ENCODE peak calls at places on chromosome 12, in nine cellular contexts. D is right lobe of liver; B is stimulated activated CD8-positive, alpha-beta memory T cell treated with anti-CD3 and anti-CD28 coated beads, Interleukin-12 subunit alpha, Interleukin-12 subunit beta, amount 100 ng/mL, for 1 hour; F is EL; T is fibroblast of lung; S is T follicular helper cell; A is NCI-H1105 treated with DMSO at 0.1 percent for 48 hours; X is ELR; I is Calu3. U is an unnamed sample.

GRCh38 chr12:102202556-102202955 is 4.9 kb upstream of the PMCH start:
- DNase-seq in T (no peak), B (no peak), I (no peak), F (no peak), X (no peak), A (no peak), S (no peak), D (no peak), U (no peak)

GRCh38 chr12:48180424-48180823 is 3.0 kb upstream of the CCDC184 start:
- DNase-seq in T (no peak), F (no peak), B (no peak), X (no peak), D (no peak), A (no peak), I (no peak), S (no peak), U (no peak)

GRCh38 chr12:99054601-99055128 is 409.6 kb downstream of the APAF1 start:
- DNase-seq in X (no peak), D (no peak), S (no peak), A (no peak), I (no peak), B (no peak), T (peak), F (no peak), U (no peak)

GRCh38 chr12:64670856-64671639 is 60.8 kb downstream of the RASSF3 start:
- DNase-seq in F (peak), A (no peak), D (no peak), S (no peak), B (no peak), I (peak), X (peak), T (peak), U (peak)

GRCh38 chr12:14995583-14996425 is 23.0 kb downstream of the PDE6H start:
- DNase-seq in I (no peak), D (no peak), T (peak), A (peak), F (peak), S (no peak), X (peak), B (no peak), U (peak)

GRCh38 chr12:71299541-71300376 is 139.8 kb upstream of the LGR5 start:
- DNase-seq in X (no peak), D (peak), A (no peak), B (no peak), I (no peak), F (no peak), T (peak), S (no peak), U (peak)

GRCh38 chr12:78555802-78556201 is 308.8 kb upstream of the SYT1 start:
- DNase-seq in S (no peak), T (peak), B (no peak), D (no peak), I (no peak), F (peak), X (no peak), A (no peak), U (no peak)

GRCh38 chr12:41663487-41664258 is 475.6 kb downstream of the PDZRN4 start:
- DNase-seq in A (no peak), I (no peak), D (no peak), T (peak), X (peak), S (no peak), F (peak), B (no peak), U (peak)

GRCh38 chr12:81573228-81573627 is 185.9 kb downstream of the PPFIA2 start:
- DNase-seq in A (no peak), F (no peak), D (no peak), X (no peak), B (no peak), T (peak), I (no peak), S (no peak), U (no peak)

GRCh38 chr12:116277393-116278258 is at the start of gene MED13L:
- DNase-seq in T (peak), S (peak), B (peak), A (peak), X (peak), D (peak), F (peak), I (peak), U (no peak)

GRCh38 chr12:28872654-28873268 is 276.3 kb upstream of the FAR2 start:
- DNase-seq in A (peak), B (no peak), S (no peak), F (peak), D (no peak), T (peak), I (peak), X (peak), U (peak)

GRCh38 chr12:96091833-96092232 is 56.4 kb upstream of the LTA4H start:
- DNase-seq in X (peak), S (no peak), B (no peak), I (no peak), D (no peak), A (no peak), F (peak), T (no peak), U (peak)

GRCh38 chr12:103680591-103681065 is 93.6 kb downstream of the STAB2 start:
- DNase-seq in B (no peak), A (peak), I (no peak), X (no peak), S (no peak), D (no peak), F (no peak), T (peak), U (no peak)

GRCh38 chr12:43501705-43502104 is 50.3 kb downstream of the ADAMTS20 start:
- DNase-seq in D (no peak), T (peak), S (no peak), X (peak), I (no peak), A (peak), B (no peak), F (peak), U (peak)

GRCh38 chr12:123085730-123086487 is 65.0 kb downstream of the PITPNM2 start:
- DNase-seq in X (peak), F (peak), D (no peak), I (peak), B (no peak), S (no peak), A (no peak), T (peak), U (peak)

GRCh38 chr12:51721281-51721940 is 127.1 kb downstream of the FIGNL2 start:
- DNase-seq in S (peak), X (no peak), D (peak), T (peak), A (no peak), B (peak), I (no peak), F (no peak), U (no peak)

GRCh38 chr12:7090222-7090998 is 1.8 kb downstream of the C1R start:
- DNase-seq in I (no peak), A (no peak), T (no peak), X (no peak), D (no peak), F (no peak), B (no peak), S (no peak), U (peak)

GRCh38 chr12:80925237-80925636 is 12.5 kb downstream of the LIN7A start:
- DNase-seq in B (no peak), S (no peak), X (no peak), A (no peak), T (no peak), I (no peak), F (no peak), D (no peak), U (no peak)

GRCh38 chr12:58503731-58504520 is 416.4 kb downstream of the LRIG3 start:
- DNase-seq in D (no peak), A (peak), F (peak), I (no peak), T (peak), S (no peak), B (no peak), X (peak), U (peak)

U was measured in bronchial epithelial cell.